ENCODE peak calls at places on chromosomes 6 and 20, in six cellular contexts. P is A549; V is left cardiac atrium; R is C1 segment of cervical spinal cord; F is T-helper 9 cell; Q is activated CD8-positive, alpha-beta memory T cell treated with anti-CD3 and anti-CD28 coated beads, Interleukin-2, amount 10 ng/mL, durations not matched to agents 7 days and 5 days. E is an unnamed sample.
A peak's percentile ranks its signal among the peaks of the same experiment; 100 is the strongest.

GRCh38 chr6:116217069-116217468 is 36.8 kb downstream of the TSPYL4 start:
- DNase-seq in P (peak; percentile 3), V (no peak), R (no peak), F (no peak), Q (no peak), E (peak; percentile 59)

GRCh38 chr6:41624621-41625365 is 13.5 kb upstream of the MDFI start:
- DNase-seq in P (no peak), V (no peak), R (no peak), F (no peak), Q (no peak), E (no peak)

GRCh38 chr6:21738180-21739094 is 144.9 kb downstream of the SOX4 start:
- DNase-seq in P (peak; percentile 36), V (no peak), R (no peak), F (no peak), Q (no peak), E (peak; percentile 33)

GRCh38 chr6:44563397-44563796 is 175.9 kb downstream of the CDC5L start:
- DNase-seq in P (no peak), V (peak; percentile 52), R (no peak), F (no peak), Q (peak; percentile 33), E (no peak)

GRCh38 chr6:1240766-1241165 is 71.1 kb upstream of the FOXQ1 start:
- DNase-seq in P (no peak), V (no peak), R (no peak), F (no peak), Q (no peak), E (peak; percentile 66)

GRCh38 chr6:46170357-46171289 is at the start of gene ENPP5:
- DNase-seq in P (no peak), V (peak; percentile 80), R (peak; percentile 77), F (peak; percentile 45), Q (peak; percentile 80), E (no peak)

GRCh38 chr6:150079604-150080003 is 10.7 kb upstream of the ULBP3 start:
- DNase-seq in P (no peak), V (no peak), R (no peak), F (no peak), Q (peak; percentile 74), E (peak; percentile 14)

GRCh38 chr6:112330877-112331260 is 16.3 kb upstream of the RFPL4B start:
- DNase-seq in P (no peak), V (no peak), R (no peak), F (no peak), Q (no peak), E (peak; percentile 54)

GRCh38 chr20:44407402-44408184 is 52.1 kb downstream of the HNF4A start:
- DNase-seq in P (peak; percentile 66), V (no peak), R (no peak), F (no peak), Q (no peak), E (peak; percentile 75)

GRCh38 chr6:24313477-24314141 is 44.2 kb downstream of the DCDC2 start:
- DNase-seq in P (peak; percentile 15), V (no peak), R (no peak), F (no peak), Q (no peak), E (peak; percentile 16)

GRCh38 chr6:3118353-3119039 is at the start of gene BPHL:
- DNase-seq in P (peak; percentile 88), V (peak; percentile 98), R (peak; percentile 91), F (peak; percentile 100), Q (peak; percentile 99), E (peak; percentile 95)

GRCh38 chr6:90500458-90500857 is 86.4 kb downstream of the MAP3K7 start:
- DNase-seq in P (no peak), V (no peak), R (no peak), F (no peak), Q (no peak), E (no peak)

GRCh38 chr6:110528051-110528929 is 51.9 kb upstream of the SLC22A16 start:
- DNase-seq in P (peak; percentile 28), V (no peak), R (no peak), F (peak; percentile 15), Q (peak; percentile 71), E (peak; percentile 98)

GRCh38 chr6:138410048-138410735 is 6.2 kb downstream of the HEBP2 start:
- DNase-seq in P (no peak), V (peak; percentile 35), R (no peak), F (no peak), Q (no peak), E (peak; percentile 66)

GRCh38 chr6:163779727-163780284 is 365.3 kb downstream of the QKI start:
- DNase-seq in P (no peak), V (no peak), R (no peak), F (no peak), Q (no peak), E (no peak)

GRCh38 chr6:138410972-138411667 is 7.1 kb downstream of the HEBP2 start:
- DNase-seq in P (no peak), V (no peak), R (no peak), F (no peak), Q (no peak), E (peak; percentile 90)

GRCh38 chr20:23308908-23309307 is 41.7 kb upstream of the NXT1 start:
- DNase-seq in P (no peak), V (no peak), R (no peak), F (no peak), Q (no peak), E (no peak)

GRCh38 chr20:53917145-53918009 is 153.0 kb downstream of the BCAS1 start:
- DNase-seq in P (no peak), V (peak; percentile 67), R (no peak), F (no peak), Q (no peak), E (peak; percentile 81)

GRCh38 chr20:461254-462198 is 807 bp downstream of the TBC1D20 start:
- DNase-seq in P (peak; percentile 76), V (peak; percentile 69), R (peak; percentile 54), F (peak; percentile 35), Q (peak; percentile 75), E (peak; percentile 71)

GRCh38 chr20:24779166-24779565 is 169.9 kb upstream of the CST7 start:
- DNase-seq in P (no peak), V (no peak), R (no peak), F (no peak), Q (no peak), E (no peak)

GRCh38 chr6:12592634-12593033 is 123.9 kb upstream of the PHACTR1 start:
- DNase-seq in P (peak; percentile 9), V (no peak), R (no peak), F (no peak), Q (no peak), E (peak; percentile 57)

GRCh38 chr20:35174458-35175216 is 2.8 kb downstream of the PROCR start:
- DNase-seq in P (no peak), V (peak; percentile 33), R (no peak), F (no peak), Q (no peak), E (no peak)

GRCh38 chr20:41005361-41005729 is 23.3 kb upstream of the TOP1 start:
- DNase-seq in P (peak; percentile 54), V (peak; percentile 89), R (no peak), F (no peak), Q (no peak), E (peak; percentile 96)

GRCh38 chr6:31729979-31730630 is 1.0 kb upstream of the DDAH2 start:
- DNase-seq in P (peak; percentile 53), V (peak; percentile 93), R (peak; percentile 71), F (peak; percentile 56), Q (peak; percentile 80), E (peak; percentile 90)

GRCh38 chr6:41498968-41499599 is 47.1 kb upstream of the FOXP4 start:
- DNase-seq in P (no peak), V (no peak), R (no peak), F (no peak), Q (no peak), E (no peak)

GRCh38 chr6:46490425-46491200 is 636 bp downstream of the RCAN2 start:
- DNase-seq in P (no peak), V (peak; percentile 29), R (no peak), F (no peak), Q (no peak), E (no peak)

GRCh38 chr6:24446670-24447069 is 42.7 kb downstream of the GPLD1 start:
- DNase-seq in P (no peak), V (no peak), R (no peak), F (no peak), Q (no peak), E (no peak)

GRCh38 chr6:85364354-85364753 is 85.5 kb upstream of the NT5E start:
- DNase-seq in P (peak; percentile 14), V (no peak), R (no peak), F (no peak), Q (peak; percentile 56), E (peak; percentile 77)